ENCODE peak calls at places on chromosome 15, in four cellular contexts. E is GM23338, O is A673, B is DND-41. D is an unnamed sample.

GRCh38 chr15:49331951-49332350 is 91.1 kb upstream of the FGF7 start:
- DNase-seq in E (no peak), O (no peak), B (no peak), D (no peak)

GRCh38 chr15:80010131-80010673 is 39.2 kb upstream of the BCL2A1 start:
- DNase-seq in E (no peak), O (no peak), B (no peak), D (no peak)

GRCh38 chr15:74829991-74830390 is 3.6 kb downstream of the CPLX3 start:
- DNase-seq in E (no peak), O (no peak), B (no peak), D (no peak)

GRCh38 chr15:70754862-70755261 is 8.5 kb downstream of the UACA start:
- DNase-seq in E (no peak), O (no peak), B (no peak), D (no peak)

GRCh38 chr15:28184166-28184565 is 85.1 kb upstream of the OCA2 start:
- DNase-seq in E (no peak), O (no peak), B (no peak), D (no peak)

GRCh38 chr15:90261811-90262210 is 3.7 kb upstream of the NGRN start:
- DNase-seq in E (no peak), O (no peak), B (no peak), D (no peak)

GRCh38 chr15:89772933-89773583 is 3.1 kb upstream of the MESP2 start:
- DNase-seq in E (peak), O (no peak), B (no peak), D (no peak)

GRCh38 chr15:64096486-64097431 is 977 bp downstream of the SNX1 start:
- DNase-seq in E (peak), O (peak), B (no peak), D (no peak)

GRCh38 chr15:88127477-88127799 is 129.1 kb downstream of the NTRK3 start:
- DNase-seq in E (no peak), O (no peak), B (no peak), D (no peak)

GRCh38 chr15:58495836-58496501 is 64.2 kb downstream of the LIPC start:
- DNase-seq in E (no peak), O (no peak), B (peak), D (no peak)

GRCh38 chr15:75727851-75728715 is 15.4 kb upstream of the CSPG4 start:
- DNase-seq in E (peak), O (peak), B (peak), D (no peak)

GRCh38 chr15:48976444-48977088 is 12.8 kb upstream of the SHC4 start:
- DNase-seq in E (no peak), O (no peak), B (no peak), D (no peak)

GRCh38 chr15:66023322-66023972 is 154.2 kb downstream of the RAB11A start:
- DNase-seq in E (no peak), O (no peak), B (no peak), D (no peak)

GRCh38 chr15:63203451-63204090 is 14.2 kb downstream of the RAB8B start:
- DNase-seq in E (no peak), O (no peak), B (peak), D (no peak)

GRCh38 chr15:62832231-62832630 is 210.3 kb upstream of the TPM1 start:
- DNase-seq in E (no peak), O (no peak), B (no peak), D (no peak)

GRCh38 chr15:37098468-37099320 is 1.7 kb downstream of the MEIS2 start:
- DNase-seq in E (peak), O (peak), B (no peak), D (no peak)

GRCh38 chr15:50189630-50190029 is 7.6 kb downstream of the SLC27A2 start:
- DNase-seq in E (no peak), O (no peak), B (no peak), D (no peak)

GRCh38 chr15:39344662-39345141 is 236.2 kb upstream of the THBS1 start:
- DNase-seq in E (peak), O (no peak), B (no peak), D (no peak)

GRCh38 chr15:77027697-77028450 is 32.9 kb downstream of the PSTPIP1 start:
- DNase-seq in E (peak), O (peak), B (no peak), D (no peak)

GRCh38 chr15:85401108-85401765 is 20.8 kb downstream of the AKAP13 start:
- DNase-seq in E (no peak), O (no peak), B (no peak), D (no peak)

GRCh38 chr15:65184305-65184943 is 718 bp downstream of the CLPX start:
- DNase-seq in E (peak), O (peak), B (peak), D (no peak)

GRCh38 chr15:60396100-60396499 is 1.7 kb downstream of the ANXA2 start:
- DNase-seq in E (peak), O (no peak), B (no peak), D (no peak)

GRCh38 chr15:31606261-31606669 is 279.6 kb downstream of the KLF13 start:
- DNase-seq in E (no peak), O (no peak), B (no peak), D (no peak)

GRCh38 chr15:26771917-26772587 is 814 bp downstream of the GABRB3 start:
- DNase-seq in E (peak), O (no peak), B (no peak), D (no peak)

GRCh38 chr15:97501291-97501690 is 459.2 kb upstream of the ARRDC4 start:
- DNase-seq in E (no peak), O (no peak), B (no peak), D (no peak)

GRCh38 chr15:90021108-90021507 is 20.0 kb downstream of the ZNF710 start:
- DNase-seq in E (no peak), O (no peak), B (no peak), D (no peak)

GRCh38 chr15:39786444-39787056 is 3.9 kb upstream of the FSIP1 start:
- DNase-seq in E (peak), O (peak), B (no peak), D (peak)

GRCh38 chr15:51006336-51006985 is 88.2 kb downstream of the TNFAIP8L3 start:
- DNase-seq in E (no peak), O (no peak), B (no peak), D (no peak)

GRCh38 chr15:26102988-26103387 is 239.9 kb upstream of the ATP10A start:
- DNase-seq in E (no peak), O (no peak), B (no peak), D (no peak)

DNA sequence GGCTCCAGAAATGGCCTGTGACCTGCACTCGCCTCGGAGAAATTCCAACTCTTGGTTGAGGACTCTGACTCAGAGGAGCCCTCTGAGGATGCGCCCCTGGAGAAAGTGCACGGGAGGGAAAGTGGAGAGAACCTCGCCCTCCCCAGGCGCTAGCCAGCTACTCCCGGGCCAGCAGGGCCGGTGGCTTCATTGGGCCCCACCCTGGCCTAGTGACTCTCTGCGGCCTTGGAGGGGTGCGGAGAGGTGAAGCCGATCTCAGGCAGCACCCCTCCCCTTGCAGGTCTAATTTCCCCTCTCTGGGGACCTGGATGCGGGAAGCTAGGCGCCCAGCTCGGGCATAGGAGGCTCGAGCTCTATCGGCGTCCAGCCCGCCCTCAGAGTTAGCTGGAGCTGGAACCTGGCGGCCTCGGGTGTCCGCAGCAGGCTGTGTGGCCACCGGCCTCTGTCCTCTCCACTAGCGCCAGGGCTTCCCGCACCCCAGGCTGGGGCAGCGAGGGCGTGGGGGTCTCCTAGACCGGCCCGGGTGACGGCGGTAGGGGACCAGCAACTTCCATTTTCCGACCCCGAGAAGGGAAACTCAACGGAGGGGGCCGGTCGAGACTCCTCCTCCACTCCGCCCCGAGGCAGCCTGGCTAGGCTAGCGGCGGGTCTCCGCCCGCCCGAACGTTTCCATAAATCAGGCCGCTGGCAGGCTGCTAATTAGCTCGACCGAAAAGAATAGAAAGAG is 29.4 kb downstream of the NR2F2 start:
- DNase-seq in E (peak), O (peak), B (no peak), D (no peak)
- TF ChIP-seq EZH2 in E (peak), O (no peak), B (no peak), D (no peak)

GRCh38 chr15:67822537-67823370 is 2.6 kb upstream of the SKOR1 start:
- DNase-seq in E (peak), O (no peak), B (no peak), D (no peak)
- TF ChIP-seq EZH2 in E (peak), O (no peak), B (no peak), D (no peak)

DNA sequence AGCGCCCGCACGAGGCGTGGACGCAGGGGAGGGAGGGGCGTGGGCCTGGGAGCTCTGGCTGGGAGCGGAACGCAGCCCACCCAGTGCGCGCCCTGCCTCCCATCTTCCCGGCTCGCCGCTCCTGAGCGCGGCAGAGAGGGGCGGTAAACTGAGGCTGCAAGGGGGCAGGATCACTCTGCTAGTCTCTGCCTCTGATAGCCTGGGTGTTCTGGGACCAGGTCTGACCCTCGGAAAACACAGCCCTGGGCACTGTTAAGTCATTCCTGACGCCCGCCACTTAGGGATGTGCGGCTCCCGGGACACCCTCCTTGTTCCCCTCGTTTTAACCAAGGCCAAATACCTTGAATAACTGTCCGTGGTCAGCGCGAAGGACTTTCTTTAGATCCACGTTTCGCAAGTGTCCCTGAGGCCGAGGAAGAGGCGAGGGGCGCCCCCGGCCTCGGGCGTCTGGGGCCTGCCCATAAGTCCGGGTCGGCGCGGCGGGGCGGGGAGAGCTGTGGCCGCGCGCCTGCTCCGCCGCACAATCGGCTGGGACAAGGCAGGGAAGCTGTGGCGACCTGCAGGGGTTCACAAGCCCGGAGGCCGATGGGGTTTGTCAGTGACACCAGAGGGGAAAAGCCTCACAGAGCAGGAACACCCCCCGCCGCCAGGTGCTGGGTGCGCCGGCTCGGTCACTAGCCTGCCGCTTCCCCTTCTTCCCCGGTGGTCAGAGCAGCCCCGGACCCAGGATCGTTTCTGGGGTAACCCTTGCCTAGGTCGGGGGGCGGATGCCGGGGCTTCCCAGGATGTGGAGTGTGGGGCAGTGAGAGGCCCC is 1.5 kb downstream of the ITPKA start:
- DNase-seq in E (peak), O (no peak), B (no peak), D (no peak)
- TF ChIP-seq EZH2 in E (peak), O (no peak), B (no peak), D (no peak)

DNA sequence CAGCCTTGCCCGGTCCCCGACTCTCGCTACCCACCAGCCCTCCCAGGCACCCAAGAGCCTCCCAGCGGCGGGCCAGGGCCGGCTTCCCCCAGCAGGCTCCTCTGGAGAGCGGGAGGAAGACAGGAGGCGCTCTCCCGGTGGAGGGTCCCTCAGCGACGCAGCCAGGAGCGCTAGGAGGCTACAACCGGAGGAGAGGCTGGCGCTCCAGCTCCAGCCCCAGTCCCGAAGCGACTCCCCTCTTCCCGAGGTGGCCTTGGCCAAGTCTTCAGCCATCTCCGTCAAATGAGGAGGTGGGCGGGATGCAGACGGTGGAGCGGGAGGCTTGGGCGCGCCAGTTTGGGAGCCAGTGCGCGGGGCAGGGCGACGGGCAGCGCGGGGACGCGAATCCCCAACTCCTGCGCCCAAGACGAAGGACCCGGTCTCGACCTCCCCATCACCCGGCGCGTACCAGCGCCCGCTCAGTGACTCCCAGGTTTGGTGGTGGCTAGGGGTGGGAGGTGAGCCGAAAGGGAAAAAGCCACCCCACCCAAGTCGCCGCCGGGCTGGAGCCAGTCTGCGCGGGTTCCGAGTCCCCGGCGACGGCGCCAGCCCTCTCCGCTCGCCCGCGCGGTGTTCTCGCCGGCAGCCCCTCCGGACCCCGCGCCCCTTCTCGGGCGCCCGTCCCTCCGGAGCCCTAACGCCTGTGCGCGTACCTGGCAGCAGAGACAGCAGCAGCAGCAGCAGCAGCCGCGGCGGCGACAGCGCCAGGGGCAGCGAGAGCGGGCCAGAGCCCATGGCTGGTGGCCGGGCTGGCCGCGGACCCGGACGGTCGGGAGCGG is 566 bp downstream of the CHRNA3 start:
- DNase-seq in E (peak), O (peak), B (no peak), D (no peak)
- TF ChIP-seq EZH2 in E (peak), O (peak), B (peak), D (no peak)

GRCh38 chr15:55588818-55589122 is 625 bp upstream of the PYGO1 start:
- DNase-seq in E (peak), O (no peak), B (no peak), D (no peak)

GRCh38 chr15:55588070-55588817 is at the start of gene PYGO1:
- DNase-seq in E (peak), O (peak), B (peak), D (no peak)

GRCh38 chr15:55586808-55587207 is 1.3 kb downstream of the PYGO1 start:
- DNase-seq in E (no peak), O (no peak), B (no peak), D (no peak)

GRCh38 chr15:55589297-55589696 is 1.2 kb upstream of the PYGO1 start:
- DNase-seq in E (no peak), O (no peak), B (no peak), D (no peak)

GRCh38 chr15:55587321-55588069 is 650 bp downstream of the PYGO1 start:
- DNase-seq in E (peak), O (peak), B (peak), D (no peak)
- TF ChIP-seq EZH2 in E (peak), O (peak), B (no peak), D (no peak)

DNA sequence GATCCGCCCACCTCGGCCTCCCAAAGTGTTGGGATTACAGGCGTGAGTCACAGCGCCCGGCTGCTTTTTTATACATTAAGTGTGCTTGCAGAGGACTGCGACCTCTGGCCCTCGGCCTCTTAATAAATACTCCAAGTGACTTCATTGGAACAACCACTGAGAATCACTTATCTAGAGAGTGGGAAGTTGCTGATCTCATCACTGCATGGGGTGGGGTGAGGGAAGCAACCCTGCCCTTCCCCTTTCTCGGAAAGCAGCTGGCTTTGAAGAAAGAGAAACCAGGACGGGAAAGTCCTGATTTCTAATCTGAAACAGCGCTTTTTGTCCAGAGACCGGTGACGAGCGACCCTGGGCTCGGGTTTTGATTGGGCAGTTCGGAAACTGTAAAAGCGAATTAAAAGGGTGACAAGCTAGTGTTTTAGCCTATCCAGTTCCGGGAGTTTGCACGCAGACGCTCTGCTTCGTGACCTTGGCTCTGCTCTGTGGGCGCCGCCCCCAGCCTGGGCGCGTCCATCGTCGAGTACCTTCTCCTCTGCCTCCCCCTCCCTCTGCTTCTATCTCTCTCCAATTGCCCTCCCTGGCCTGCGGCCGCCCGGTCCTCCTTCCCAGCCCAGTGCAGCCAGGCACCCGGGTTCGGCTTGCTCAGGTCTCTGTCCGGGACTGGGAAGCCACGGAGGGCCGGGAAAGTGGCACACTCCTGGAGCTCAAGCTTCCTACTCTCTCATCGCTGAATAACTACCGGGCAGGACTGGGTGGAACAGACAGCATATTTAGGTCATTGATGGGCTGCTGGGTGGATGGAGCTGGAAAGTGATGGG is 7.5 kb upstream of the TRIM69 start:
- DNase-seq in E (peak), O (peak), B (peak), D (peak)
- TF ChIP-seq EZH2 in E (no peak), O (no peak), B (no peak), D (no peak)

DNA sequence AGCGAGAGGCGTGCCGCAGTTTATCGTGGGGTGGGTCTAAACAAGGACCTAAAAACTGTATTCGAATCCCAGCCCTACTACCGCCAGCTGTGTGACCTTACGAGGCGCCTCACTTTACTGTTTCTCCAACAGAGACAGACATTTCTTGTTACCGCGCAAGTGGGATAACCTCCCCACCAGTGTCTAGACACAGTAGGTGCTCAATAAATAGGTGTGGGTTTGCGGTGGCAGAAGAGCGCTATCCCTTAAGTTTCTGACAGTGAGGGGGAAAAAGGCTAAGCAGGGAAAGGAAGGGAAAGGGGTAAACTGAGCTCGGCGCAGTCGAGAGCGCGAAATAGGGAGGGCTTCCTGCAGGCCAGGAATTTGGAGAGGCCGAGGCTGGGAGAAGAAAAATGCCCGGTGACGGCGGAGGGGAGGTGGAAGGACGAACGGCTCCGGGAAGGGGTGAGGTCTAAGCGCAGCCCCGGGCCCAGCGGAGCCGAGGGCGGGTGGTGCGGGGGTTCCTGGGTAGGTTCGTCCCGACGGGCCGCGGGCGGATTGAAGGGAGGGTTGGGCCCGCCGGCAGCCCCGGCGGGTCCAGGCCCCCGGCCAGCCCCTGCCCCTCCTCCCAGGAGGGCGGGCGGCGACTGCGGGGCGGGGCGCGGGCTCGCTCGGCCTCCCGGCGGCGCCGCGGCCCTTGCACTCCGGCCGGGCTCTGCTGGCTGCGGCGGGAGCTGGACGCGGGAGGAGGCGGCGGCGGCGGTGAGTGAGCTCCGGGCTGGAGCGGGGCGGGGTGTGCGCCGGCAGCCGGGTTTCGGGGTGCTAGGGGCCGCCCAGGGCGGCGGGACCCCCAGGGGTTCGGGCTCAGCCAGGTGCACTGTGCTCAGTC is at the start of gene CGNL1:
- DNase-seq in E (peak), O (no peak), B (no peak), D (no peak)
- TF ChIP-seq EZH2 in E (no peak), O (no peak), B (no peak), D (no peak)

GRCh38 chr15:72198410-72199270 is 1.1 kb upstream of the GRAMD2A start:
- DNase-seq in E (peak), O (no peak), B (no peak), D (no peak)

GRCh38 chr15:72199721-72200212 is 2.2 kb upstream of the GRAMD2A start:
- DNase-seq in E (peak), O (peak), B (peak), D (no peak)

GRCh38 chr15:72197045-72197459 is 535 bp downstream of the GRAMD2A start:
- DNase-seq in E (peak), O (no peak), B (no peak), D (no peak)

GRCh38 chr15:72196409-72197044 is 1.1 kb downstream of the GRAMD2A start:
- DNase-seq in E (no peak), O (no peak), B (no peak), D (no peak)

GRCh38 chr15:72197460-72198409 is at the start of gene GRAMD2A:
- DNase-seq in E (peak), O (peak), B (no peak), D (no peak)
- TF ChIP-seq EZH2 in E (no peak), O (no peak), B (no peak), D (no peak)